ENCODE peak calls at places on chromosomes 7 and 10, in six cellular contexts. One of them, this sample, is unnamed.

GRCh38 chr10:108323274-108323798 is 1158.8 kb upstream of the SORCS1 start:
- DNase-seq in astrocyte: no peak
- DNase-seq in GM12878: no peak
- DNase-seq in suprapubic skin: no peak
- DNase-seq in body of pancreas: no peak
- DNase-seq in A549: no peak
- DNase-seq in this sample: no peak

GRCh38 chr10:80149123-80149522 is 16.6 kb downstream of the PLAC9 start:
- DNase-seq in suprapubic skin: no peak
- DNase-seq in GM12878: no peak
- DNase-seq in A549: no peak
- DNase-seq in astrocyte: no peak
- DNase-seq in body of pancreas: no peak
- DNase-seq in this sample: no peak

GRCh38 chr10:80357804-80358125 is 1.2 kb downstream of the DYDC2 start:
- DNase-seq in body of pancreas: no peak
- DNase-seq in GM12878: no peak
- DNase-seq in astrocyte: no peak
- DNase-seq in A549: no peak
- DNase-seq in suprapubic skin: no peak
- DNase-seq in this sample: no peak

GRCh38 chr7:54179321-54180029 is 362.7 kb upstream of the VSTM2A start:
- DNase-seq in body of pancreas: no peak
- DNase-seq in GM12878: no peak
- DNase-seq in A549: no peak
- DNase-seq in astrocyte: no peak
- DNase-seq in suprapubic skin: no peak
- DNase-seq in this sample: no peak

GRCh38 chr7:77570330-77571011 is 33.4 kb downstream of the PTPN12 start:
- DNase-seq in suprapubic skin: no peak
- DNase-seq in body of pancreas: no peak
- DNase-seq in GM12878: no peak
- DNase-seq in astrocyte: peak; percentile 82
- DNase-seq in A549: no peak
- DNase-seq in this sample: no peak

GRCh38 chr10:78335691-78336401 is 302.2 kb downstream of the RPS24 start:
- DNase-seq in GM12878: no peak
- DNase-seq in body of pancreas: peak; percentile 20
- DNase-seq in astrocyte: peak; percentile 93
- DNase-seq in suprapubic skin: no peak
- DNase-seq in A549: no peak
- DNase-seq in this sample: no peak

GRCh38 chr7:117872565-117873055 is 631 bp downstream of the CTTNBP2 start:
- DNase-seq in GM12878: no peak
- DNase-seq in suprapubic skin: peak; percentile 62
- DNase-seq in body of pancreas: peak; percentile 57
- DNase-seq in A549: no peak
- DNase-seq in astrocyte: no peak
- DNase-seq in this sample: no peak

GRCh38 chr7:19663816-19664531 is 44.9 kb downstream of the POLR1F start:
- DNase-seq in astrocyte: no peak
- DNase-seq in suprapubic skin: no peak
- DNase-seq in GM12878: peak; percentile 20
- DNase-seq in body of pancreas: no peak
- DNase-seq in A549: no peak
- DNase-seq in this sample: no peak

GRCh38 chr7:107154826-107155225 is 14.0 kb upstream of the HBP1 start:
- DNase-seq in suprapubic skin: no peak
- DNase-seq in A549: no peak
- DNase-seq in body of pancreas: no peak
- DNase-seq in astrocyte: no peak
- DNase-seq in GM12878: no peak
- DNase-seq in this sample: no peak

GRCh38 chr7:40608321-40609075 is 473.7 kb downstream of the SUGCT start:
- DNase-seq in body of pancreas: no peak
- DNase-seq in astrocyte: no peak
- DNase-seq in GM12878: no peak
- DNase-seq in A549: no peak
- DNase-seq in suprapubic skin: no peak
- DNase-seq in this sample: no peak

GRCh38 chr10:112407696-112408095 is 33.8 kb downstream of the ACSL5 start:
- DNase-seq in GM12878: no peak
- DNase-seq in A549: no peak
- DNase-seq in suprapubic skin: no peak
- DNase-seq in astrocyte: no peak
- DNase-seq in body of pancreas: no peak
- DNase-seq in this sample: no peak

GRCh38 chr10:66782144-66782543 is 143.7 kb upstream of the LRRTM3 start:
- DNase-seq in suprapubic skin: no peak
- DNase-seq in GM12878: no peak
- DNase-seq in body of pancreas: no peak
- DNase-seq in astrocyte: no peak
- DNase-seq in A549: no peak
- DNase-seq in this sample: no peak

GRCh38 chr10:85612833-85613232 is 753.8 kb downstream of the GRID1 start:
- DNase-seq in A549: no peak
- DNase-seq in astrocyte: no peak
- DNase-seq in suprapubic skin: no peak
- DNase-seq in body of pancreas: no peak
- DNase-seq in GM12878: no peak
- DNase-seq in this sample: no peak

GRCh38 chr7:114539575-114539974 is 125.0 kb downstream of the FOXP2 start:
- DNase-seq in GM12878: no peak
- DNase-seq in astrocyte: peak; percentile 8
- DNase-seq in A549: no peak
- DNase-seq in body of pancreas: peak; percentile 46
- DNase-seq in suprapubic skin: no peak
- DNase-seq in this sample: no peak

GRCh38 chr7:85833071-85833470 is 646.2 kb upstream of the SEMA3D start:
- DNase-seq in A549: no peak
- DNase-seq in body of pancreas: no peak
- DNase-seq in GM12878: no peak
- DNase-seq in suprapubic skin: no peak
- DNase-seq in astrocyte: peak; percentile 19
- DNase-seq in this sample: no peak

GRCh38 chr7:85828654-85829053 is 641.8 kb upstream of the SEMA3D start:
- DNase-seq in A549: no peak
- DNase-seq in astrocyte: no peak
- DNase-seq in body of pancreas: no peak
- DNase-seq in suprapubic skin: no peak
- DNase-seq in GM12878: no peak
- DNase-seq in this sample: no peak

GRCh38 chr7:85829176-85829575 is 642.3 kb upstream of the SEMA3D start:
- DNase-seq in GM12878: no peak
- DNase-seq in A549: no peak
- DNase-seq in body of pancreas: no peak
- DNase-seq in suprapubic skin: no peak
- DNase-seq in astrocyte: no peak
- DNase-seq in this sample: no peak

GRCh38 chr7:85830982-85831381 is 644.1 kb upstream of the SEMA3D start:
- DNase-seq in body of pancreas: no peak
- DNase-seq in suprapubic skin: no peak
- DNase-seq in GM12878: no peak
- DNase-seq in astrocyte: no peak
- DNase-seq in A549: no peak
- DNase-seq in this sample: no peak

DNA sequence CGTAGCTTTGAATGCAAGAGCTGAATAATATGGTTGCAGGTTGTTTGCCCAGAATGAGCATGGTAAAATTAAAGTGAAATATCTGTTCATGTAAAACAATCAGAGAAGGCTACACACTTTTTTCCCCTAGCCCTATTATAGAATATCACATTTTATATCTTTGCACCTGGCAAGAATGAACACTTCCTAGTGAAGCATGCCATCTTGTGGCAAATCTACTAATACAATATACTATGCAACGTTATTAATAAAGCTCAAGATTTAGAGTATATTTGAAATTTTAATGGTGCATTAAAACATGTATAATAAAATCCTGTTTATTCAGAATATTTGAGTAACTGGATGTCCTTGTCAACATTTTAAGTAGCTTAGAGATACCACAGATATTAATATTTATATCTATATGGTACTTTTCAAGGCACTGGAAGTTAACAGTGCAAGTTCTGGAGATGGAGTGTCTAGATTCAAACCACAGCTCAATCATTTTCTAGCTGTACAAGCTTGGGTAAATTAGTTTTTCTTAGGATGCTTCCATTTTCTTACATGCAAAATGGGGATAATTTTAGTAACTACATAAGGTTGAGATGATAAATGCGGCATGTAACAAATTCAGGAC is 643.1 kb upstream of the SEMA3D start:
- DNase-seq in body of pancreas: no peak
- DNase-seq in A549: no peak
- DNase-seq in suprapubic skin: no peak
- DNase-seq in astrocyte: no peak
- DNase-seq in GM12878: no peak
- DNase-seq in this sample: no peak
- TF ChIP-seq CTCF in body of pancreas: peak; percentile 31
- TF ChIP-seq CTCF in A549: peak; percentile 78
- TF ChIP-seq CTCF in suprapubic skin: peak; percentile 14
- TF ChIP-seq CTCF in astrocyte: peak; percentile 29
- TF ChIP-seq CTCF in GM12878: no peak
- TF ChIP-seq CTCF in this sample: peak; percentile 21

DNA sequence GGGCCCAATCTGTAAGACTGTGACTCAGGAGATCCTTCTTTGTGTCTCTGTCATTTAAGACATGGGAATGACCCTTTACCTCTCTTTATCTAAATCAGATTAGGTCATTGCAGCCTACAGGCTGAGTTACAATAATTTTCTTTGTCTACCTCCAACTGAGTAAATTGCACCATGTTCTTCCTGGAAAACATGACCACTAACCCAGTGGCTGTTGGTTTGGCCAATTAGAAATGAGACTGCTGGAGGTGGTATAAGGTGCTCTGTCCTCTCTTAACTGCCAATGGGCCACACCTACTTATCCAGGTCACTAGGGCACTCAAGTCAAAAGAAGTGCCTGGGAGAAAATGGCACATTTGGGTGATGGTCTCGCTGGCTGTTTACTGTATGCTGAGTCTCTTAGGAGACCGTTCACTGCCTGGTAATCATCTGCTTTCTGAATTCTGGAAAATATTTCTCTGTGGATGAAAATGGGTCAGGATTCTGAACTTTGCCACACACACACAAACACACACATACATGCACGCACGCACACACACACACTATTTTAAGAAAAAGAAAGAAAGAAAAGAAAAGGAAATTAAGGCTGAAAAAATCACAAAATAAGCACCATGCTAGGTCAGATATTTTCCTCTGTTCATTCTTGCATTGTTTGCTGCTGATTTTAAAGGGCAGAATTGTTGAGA is 16.4 kb downstream of the STAMBPL1 start:
- DNase-seq in GM12878: no peak
- DNase-seq in astrocyte: no peak
- DNase-seq in suprapubic skin: no peak
- DNase-seq in A549: no peak
- DNase-seq in body of pancreas: no peak
- DNase-seq in this sample: no peak
- H3K27ac ChIP-seq in GM12878: peak overlapping the region; percentile 84
- H3K27ac ChIP-seq in astrocyte: no peak overlapping the region
- H3K27ac ChIP-seq in suprapubic skin: peak overlapping the region; percentile 57
- H3K27ac ChIP-seq in A549: peak overlapping the region; percentile 57
- H3K27ac ChIP-seq in body of pancreas: no peak overlapping the region
- H3K27ac ChIP-seq in this sample: peak overlapping the region; percentile 15

DNA sequence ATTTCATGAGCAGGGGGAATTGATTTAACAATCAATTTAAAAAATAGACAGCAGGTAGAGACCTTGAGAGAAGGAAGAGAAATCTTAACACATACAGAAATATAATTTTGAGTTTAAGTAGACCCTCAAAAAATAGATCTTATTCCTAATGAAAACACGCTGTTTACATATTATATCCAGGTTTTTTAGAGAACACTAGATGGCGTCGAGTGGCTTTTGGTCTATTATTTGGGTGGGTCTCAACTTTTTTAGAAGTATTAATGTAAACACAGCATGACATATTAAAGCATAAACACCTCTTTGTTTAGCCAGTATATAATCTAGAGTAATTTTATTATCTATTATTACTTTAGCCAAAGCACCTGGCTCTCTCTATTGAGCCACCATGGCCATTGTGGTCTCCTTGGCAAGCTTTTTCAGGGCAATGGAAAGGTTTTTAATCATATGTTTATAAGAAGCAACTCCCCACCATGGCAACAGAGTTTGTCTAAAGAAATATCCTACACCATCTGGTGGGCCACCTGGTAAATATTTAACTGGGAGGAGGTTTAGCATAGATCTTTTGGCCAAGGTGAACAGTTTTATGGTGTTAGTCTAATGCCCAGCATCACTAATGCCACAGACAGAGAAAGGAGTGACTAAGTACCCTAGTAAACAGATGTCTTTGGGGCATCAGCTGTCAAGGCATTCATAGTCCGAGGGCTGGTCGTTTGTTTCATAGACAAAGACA is 59.7 kb upstream of the PRSS1 start:
- DNase-seq in body of pancreas: no peak
- DNase-seq in GM12878: no peak
- DNase-seq in A549: no peak
- DNase-seq in suprapubic skin: no peak
- DNase-seq in astrocyte: no peak
- DNase-seq in this sample: no peak
- TF ChIP-seq CTCF in body of pancreas: no peak
- TF ChIP-seq CTCF in GM12878: peak; percentile 22
- TF ChIP-seq CTCF in A549: peak; percentile 13
- TF ChIP-seq CTCF in suprapubic skin: no peak
- TF ChIP-seq CTCF in astrocyte: peak; percentile 11
- TF ChIP-seq CTCF in this sample: no peak

GRCh38 chr7:137919987-137920386 is 73.2 kb upstream of the DGKI start:
- DNase-seq in astrocyte: no peak
- DNase-seq in body of pancreas: no peak
- DNase-seq in A549: no peak
- DNase-seq in GM12878: no peak
- DNase-seq in suprapubic skin: no peak
- DNase-seq in this sample: no peak

GRCh38 chr7:137925091-137925490 is 76.8 kb downstream of the CREB3L2 start:
- DNase-seq in suprapubic skin: no peak
- DNase-seq in body of pancreas: no peak
- DNase-seq in astrocyte: no peak
- DNase-seq in GM12878: no peak
- DNase-seq in A549: no peak
- DNase-seq in this sample: no peak

GRCh38 chr7:137925754-137926153 is 76.1 kb downstream of the CREB3L2 start:
- DNase-seq in suprapubic skin: no peak
- DNase-seq in A549: no peak
- DNase-seq in body of pancreas: no peak
- DNase-seq in astrocyte: no peak
- DNase-seq in GM12878: no peak
- DNase-seq in this sample: no peak

GRCh38 chr7:137920637-137921473 is 74.1 kb upstream of the DGKI start:
- DNase-seq in suprapubic skin: no peak
- DNase-seq in GM12878: no peak
- DNase-seq in A549: no peak
- DNase-seq in body of pancreas: no peak
- DNase-seq in astrocyte: no peak
- DNase-seq in this sample: no peak

DNA sequence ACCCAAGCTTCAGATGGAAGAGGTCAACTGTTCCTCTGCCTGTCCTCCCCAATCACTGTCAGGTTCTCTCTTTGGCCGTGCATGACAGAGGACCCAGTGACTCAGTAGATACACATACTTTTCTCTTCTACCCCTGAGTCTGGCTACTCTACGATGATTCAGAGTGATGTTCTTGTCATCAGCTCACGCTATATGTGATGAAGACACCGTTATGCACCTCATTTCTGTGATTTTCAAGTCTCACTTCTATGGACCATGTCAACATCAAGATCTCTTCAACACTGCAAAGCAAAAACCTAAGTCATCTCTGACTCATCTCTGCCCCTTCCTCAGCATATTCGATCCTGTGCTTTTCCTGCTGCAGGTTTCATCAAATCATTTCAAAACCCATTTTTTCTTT is 76.6 kb upstream of the DGKI start:
- DNase-seq in A549: peak; percentile 15
- DNase-seq in suprapubic skin: no peak
- DNase-seq in astrocyte: peak; percentile 82
- DNase-seq in body of pancreas: no peak
- DNase-seq in GM12878: no peak
- DNase-seq in this sample: no peak
- H3K27ac ChIP-seq in A549: no peak overlapping the region
- H3K27ac ChIP-seq in suprapubic skin: no peak overlapping the region
- H3K27ac ChIP-seq in astrocyte: peak overlapping the region; percentile 92
- H3K27ac ChIP-seq in body of pancreas: no peak overlapping the region
- H3K27ac ChIP-seq in GM12878: peak overlapping the region; percentile 14
- H3K27ac ChIP-seq in this sample: no peak overlapping the region